ENCODE peak calls at places on chromosomes 13 and 19, in seven cellular contexts. M is brain pericyte; P is effector memory CD8-positive, alpha-beta T cell; U is AML-193; V is CD8-positive, alpha-beta memory T cell; N is astrocyte; R is KG1. K is an unnamed sample.

GRCh38 chr13:29110003-29110402 is 289.9 kb downstream of the MTUS2 start:
- DNase-seq in M (no peak), P (no peak), U (no peak), V (no peak), N (no peak), R (no peak), K (no peak)

GRCh38 chr13:32031025-32031814 is at the start of gene FRY:
- DNase-seq in M (peak), P (peak), U (peak), V (peak), N (peak), R (no peak), K (peak)

GRCh38 chr19:55702131-55702627 is 27.2 kb downstream of the EPN1 start:
- DNase-seq in M (no peak), P (no peak), U (no peak), V (peak), N (no peak), R (no peak), K (no peak)

GRCh38 chr13:73754727-73755292 is 379.4 kb downstream of the KLF12 start:
- DNase-seq in M (peak), P (peak), U (peak), V (no peak), N (peak), R (peak), K (no peak)

GRCh38 chr13:107466326-107466725 is 749.0 kb downstream of the LIG4 start:
- DNase-seq in M (no peak), P (no peak), U (no peak), V (no peak), N (peak), R (no peak), K (no peak)

GRCh38 chr13:28401303-28402056 is 93.4 kb downstream of the FLT1 start:
- DNase-seq in M (peak), P (no peak), U (peak), V (no peak), N (peak), R (no peak), K (no peak)

GRCh38 chr13:91165758-91166157 is 181.7 kb upstream of the MIR17HG start:
- DNase-seq in M (no peak), P (no peak), U (no peak), V (no peak), N (no peak), R (no peak), K (no peak)

GRCh38 chr13:30810261-30810701 is 74.9 kb downstream of the ALOX5AP start:
- DNase-seq in M (no peak), P (no peak), U (no peak), V (no peak), N (no peak), R (no peak), K (peak)

GRCh38 chr19:6270076-6270745 is 9.6 kb downstream of the MLLT1 start:
- DNase-seq in M (no peak), P (no peak), U (no peak), V (no peak), N (no peak), R (no peak), K (no peak)

GRCh38 chr19:21094347-21095025 is 12.5 kb downstream of the ZNF714 start:
- DNase-seq in M (no peak), P (no peak), U (no peak), V (no peak), N (no peak), R (no peak), K (no peak)

GRCh38 chr13:85317781-85318180 is 481.4 kb downstream of the SLITRK6 start:
- DNase-seq in M (no peak), P (no peak), U (no peak), V (no peak), N (no peak), R (no peak), K (no peak)

GRCh38 chr13:45393941-45394570 is 24.1 kb downstream of the SLC25A30 start:
- DNase-seq in M (no peak), P (no peak), U (peak), V (no peak), N (peak), R (peak), K (no peak)

GRCh38 chr19:10919352-10920287 is 8.8 kb downstream of the YIPF2 start:
- DNase-seq in M (no peak), P (no peak), U (no peak), V (no peak), N (no peak), R (no peak), K (no peak)

GRCh38 chr19:1433119-1434039 is 4.8 kb upstream of the RPS15 start:
- DNase-seq in M (no peak), P (no peak), U (no peak), V (no peak), N (no peak), R (no peak), K (no peak)

K was measured in sigmoid colon.